ENCODE peak calls at places on chromosomes 12 and 14, in ten cellular contexts. K is coronary artery; O is stimulated activated CD4-positive, alpha-beta T cell treated with anti-CD3 and anti-CD28 coated beads, Interleukin-4, amount 100 ng/mL, for 1 hour; S is WERI-Rb-1; L is iPS-NIHi11; P is left ventricle myocardium inferior; Q is effector memory CD8-positive, alpha-beta T cell; Z is skeletal muscle cell; T is cardiac fibroblast; I is CD8-positive, alpha-beta T cell. A is an unnamed sample.

GRCh38 chr14:105473677-105474477 is 744 bp upstream of the CRIP2 start:
- DNase-seq in P (peak; percentile 97), I (peak; percentile 76), Z (peak; percentile 41), K (peak; percentile 98), T (peak; percentile 86), S (peak; percentile 97), L (peak; percentile 95), O (peak; percentile 68), Q (peak; percentile 50), A (peak; percentile 74)

GRCh38 chr12:127063339-127064090 is 1203.5 kb upstream of the TMEM132C start:
- DNase-seq in T (no peak), Q (no peak), S (no peak), K (no peak), P (no peak), L (no peak), I (no peak), Z (no peak), O (no peak), A (no peak)

GRCh38 chr12:89160716-89161123 is 191.6 kb downstream of the DUSP6 start:
- DNase-seq in L (no peak), Q (no peak), I (no peak), O (peak; percentile 36), Z (peak; percentile 86), K (no peak), S (no peak), P (peak; percentile 67), T (peak; percentile 82), A (no peak)

GRCh38 chr14:102215071-102215470 is 75.4 kb downstream of the WDR20 start:
- DNase-seq in Z (no peak), S (no peak), Q (no peak), L (no peak), I (no peak), T (peak; percentile 65), K (no peak), P (no peak), O (no peak), A (peak; percentile 83)

GRCh38 chr12:26298785-26299621 is 103.6 kb downstream of the SSPN start:
- DNase-seq in S (no peak), Q (peak; percentile 1), K (no peak), P (no peak), O (no peak), L (no peak), Z (no peak), T (peak; percentile 86), I (no peak), A (peak; percentile 55)

GRCh38 chr14:22824711-22825359 is 4.9 kb upstream of the MRPL52 start:
- DNase-seq in T (peak; percentile 98), K (no peak), S (no peak), Q (no peak), O (no peak), Z (peak; percentile 88), P (no peak), L (no peak), I (no peak), A (peak; percentile 97)

GRCh38 chr14:103000291-103000921 is 56.9 kb downstream of the CDC42BPB start:
- DNase-seq in L (no peak), O (no peak), P (no peak), K (no peak), T (no peak), S (no peak), Q (no peak), Z (no peak), I (no peak), A (no peak)

GRCh38 chr14:88002421-88002820 is 2.5 kb upstream of the GPR65 start:
- DNase-seq in O (no peak), K (no peak), Z (no peak), Q (no peak), L (no peak), P (no peak), T (no peak), S (no peak), I (no peak), A (no peak)

GRCh38 chr12:58269476-58269875 is 328.1 kb downstream of the ATP23 start:
- DNase-seq in T (no peak), K (no peak), S (no peak), O (no peak), Q (no peak), L (no peak), I (no peak), Z (no peak), P (no peak), A (no peak)

GRCh38 chr14:59482471-59483331 is 1.5 kb downstream of the L3HYPDH start:
- DNase-seq in Q (no peak), K (no peak), Z (peak; percentile 84), O (no peak), L (no peak), S (no peak), P (no peak), T (peak; percentile 95), I (no peak), A (peak; percentile 76)

GRCh38 chr14:102544745-102545460 is 35.3 kb upstream of the ANKRD9 start:
- DNase-seq in Z (no peak), T (no peak), K (no peak), P (no peak), I (no peak), Q (no peak), O (peak; percentile 17), L (no peak), S (peak; percentile 92), A (no peak)

GRCh38 chr12:64678248-64678647 is 68.0 kb downstream of the RASSF3 start:
- DNase-seq in P (no peak), Q (no peak), T (no peak), I (no peak), S (no peak), K (no peak), Z (no peak), O (no peak), L (no peak), A (no peak)

GRCh38 chr14:23119362-23120327 is 590 bp upstream of the CEBPE start:
- DNase-seq in Z (no peak), S (peak; percentile 56), Q (no peak), T (no peak), I (peak; percentile 81), L (no peak), P (no peak), K (no peak), O (no peak), A (no peak)

GRCh38 chr14:34502826-34503225 is 36.7 kb downstream of the EAPP start:
- DNase-seq in Z (no peak), L (no peak), O (no peak), I (no peak), Q (no peak), S (no peak), T (peak; percentile 59), P (no peak), K (no peak), A (no peak)

GRCh38 chr12:105296116-105297095 is 34.1 kb upstream of the C12orf75 start:
- DNase-seq in T (no peak), K (no peak), L (no peak), Q (no peak), S (no peak), Z (no peak), P (no peak), I (no peak), O (no peak), A (no peak)

GRCh38 chr14:82655770-82656169 is 1122.1 kb upstream of the SEL1L start:
- DNase-seq in O (no peak), Z (no peak), S (no peak), K (no peak), Q (no peak), T (no peak), P (no peak), L (no peak), I (no peak), A (no peak)

GRCh38 chr14:81137316-81137715 is 83.4 kb downstream of the GTF2A1 start:
- DNase-seq in K (no peak), L (no peak), S (no peak), Q (no peak), T (peak; percentile 61), O (no peak), Z (peak; percentile 46), P (no peak), I (no peak), A (peak; percentile 6)

GRCh38 chr12:94277426-94278000 is 129.1 kb downstream of the PLXNC1 start:
- DNase-seq in Z (no peak), Q (no peak), K (no peak), P (no peak), L (no peak), O (no peak), T (no peak), S (no peak), I (no peak), A (no peak)

GRCh38 chr14:69320581-69321365 is 60.8 kb downstream of the GALNT16 start:
- DNase-seq in O (no peak), T (no peak), L (no peak), K (no peak), P (no peak), Z (no peak), S (no peak), I (no peak), Q (no peak), A (no peak)

GRCh38 chr12:50032516-50033316 is 7.4 kb upstream of the RACGAP1 start:
- DNase-seq in P (no peak), K (no peak), L (peak; percentile 64), T (no peak), S (peak; percentile 78), O (no peak), I (no peak), Q (no peak), Z (no peak), A (no peak)

GRCh38 chr14:60183724-60184596 is 18.8 kb upstream of the DHRS7 start:
- DNase-seq in S (no peak), O (no peak), K (no peak), P (no peak), L (peak; percentile 36), I (no peak), Q (peak; percentile 53), T (peak; percentile 85), Z (peak; percentile 33), A (peak; percentile 65)

GRCh38 chr14:33847066-33847465 is 103.8 kb downstream of the EGLN3 start:
- DNase-seq in K (no peak), Z (no peak), S (no peak), O (no peak), L (no peak), T (no peak), Q (no peak), I (no peak), P (no peak), A (peak; percentile 11)

A was measured in astrocyte of the cerebellum.